ENCODE peak calls at places on chromosomes 3 and 15, in six cellular contexts. X is activated naive CD4-positive, alpha-beta T cell; J is 8988T; Y is stimulated activated CD4-positive, alpha-beta T cell treated with anti-CD3 and anti-CD28 coated beads, Interleukin-2, amount 100 ng/mL, for 48 hours; P is iris pigment epithelial cell; O is WTC11. F is an unnamed sample.

GRCh38 chr15:34808016-34808415 is 12.7 kb upstream of the ACTC1 start:
- DNase-seq in X (no peak), J (no peak), Y (no peak), P (peak; percentile 69), O (no peak), F (no peak)

GRCh38 chr3:109731639-109732473 is 394.5 kb upstream of the DPPA4 start:
- DNase-seq in X (peak; percentile 11), J (no peak), Y (peak; percentile 53), P (peak; percentile 67), O (peak; percentile 50), F (peak; percentile 10)

GRCh38 chr3:4322635-4323034 is 19.5 kb downstream of the SETMAR start:
- DNase-seq in X (no peak), J (no peak), Y (no peak), P (peak; percentile 96), O (no peak), F (no peak)

GRCh38 chr15:87142096-87142495 is 1062.4 kb downstream of the AGBL1 start:
- DNase-seq in X (no peak), J (no peak), Y (no peak), P (no peak), O (no peak), F (no peak)

GRCh38 chr3:128447561-128448013 is 19.1 kb downstream of the DNAJB8 start:
- DNase-seq in X (no peak), J (no peak), Y (peak; percentile 63), P (no peak), O (no peak), F (no peak)

GRCh38 chr15:70164910-70165791 is 67.4 kb upstream of the TLE3 start:
- DNase-seq in X (no peak), J (no peak), Y (no peak), P (no peak), O (no peak), F (peak; percentile 59)

GRCh38 chr3:122232485-122232884 is 49.0 kb downstream of the CASR start:
- DNase-seq in X (no peak), J (no peak), Y (no peak), P (no peak), O (no peak), F (no peak)

GRCh38 chr3:22729981-22730380 is 473.1 kb upstream of the UBE2E2 start:
- DNase-seq in X (no peak), J (no peak), Y (no peak), P (peak; percentile 7), O (no peak), F (no peak)

GRCh38 chr3:13590841-13591515 is 42.1 kb downstream of the FBLN2 start:
- DNase-seq in X (no peak), J (no peak), Y (no peak), P (no peak), O (no peak), F (no peak)